ENCODE peak calls at places on chromosomes 13 and 19, in six cellular contexts. B is neural crest cell; C is NCI-H1930; X is activated naive CD8-positive, alpha-beta T cell treated with anti-CD3 and anti-CD28 coated beads, Interleukin-2, amount 50 U/mL, for 24 hours; N is activated T-cell treated with anti-CD3 and anti-CD28 coated beads, Interleukin-2, amount 50 U/mL, for 1 hour; Q is effector CD4-positive, alpha-beta T cell. M is an unnamed sample.

GRCh38 chr13:113982296-113982661 is 8.4 kb upstream of the C13orf46 start:
- DNase-seq in C (no peak), Q (no peak), N (peak), B (no peak), X (no peak), M (no peak)

GRCh38 chr19:2618611-2619010 is 83.9 kb downstream of the GNG7 start:
- DNase-seq in C (no peak), N (peak), B (no peak), X (peak), Q (peak), M (no peak)

GRCh38 chr19:43316591-43317319 is 36.7 kb upstream of the CD177 start:
- DNase-seq in N (no peak), Q (no peak), C (peak), X (no peak), B (peak), M (no peak)

GRCh38 chr13:76833465-76833864 is 52.7 kb downstream of the KCTD12 start:
- DNase-seq in X (no peak), B (no peak), C (no peak), Q (no peak), N (no peak), M (no peak)

GRCh38 chr19:13906525-13906904 is 514 bp downstream of the CC2D1A start:
- DNase-seq in B (no peak), C (no peak), Q (no peak), N (no peak), X (peak), M (no peak)

GRCh38 chr19:3366104-3366760 is at the start of gene NFIC:
- DNase-seq in N (peak), B (no peak), C (no peak), Q (no peak), X (peak), M (no peak)

GRCh38 chr19:35734273-35734672 is 8.0 kb downstream of the IGFLR1 start:
- DNase-seq in X (no peak), N (no peak), Q (no peak), C (no peak), B (no peak), M (no peak)

GRCh38 chr19:4506449-4507149 is 11.7 kb downstream of the PLIN4 start:
- DNase-seq in B (no peak), C (no peak), Q (no peak), X (peak), N (no peak), M (no peak)

GRCh38 chr13:97727991-97728390 is 225.5 kb upstream of the IPO5 start:
- DNase-seq in X (no peak), C (no peak), Q (no peak), N (no peak), B (no peak), M (no peak)

GRCh38 chr19:46033401-46033800 is 7.4 kb downstream of the IGFL4 start:
- DNase-seq in Q (no peak), X (no peak), C (no peak), N (no peak), B (no peak), M (no peak)

GRCh38 chr13:41650706-41651105 is 193.4 kb downstream of the RGCC start:
- DNase-seq in B (no peak), Q (no peak), X (no peak), C (no peak), N (no peak), M (no peak)

GRCh38 chr13:97659602-97660001 is 225.6 kb downstream of the RAP2A start:
- DNase-seq in B (no peak), X (no peak), N (no peak), C (no peak), Q (no peak), M (no peak)

GRCh38 chr19:40754611-40755247 is 3.7 kb downstream of the SNRPA start:
- DNase-seq in X (peak), N (no peak), B (no peak), C (no peak), Q (no peak), M (no peak)

GRCh38 chr19:1624458-1624857 is 19.2 kb upstream of the UQCR11 start:
- DNase-seq in X (peak), N (peak), C (peak), Q (peak), B (peak), M (no peak)

GRCh38 chr13:110868631-110869165 is 46.2 kb downstream of the ANKRD10 start:
- DNase-seq in X (no peak), C (no peak), B (no peak), N (no peak), Q (no peak), M (no peak)

GRCh38 chr19:38899447-38900219 is at the start of the genes NFKBIB and SIRT2:
- DNase-seq in N (peak), X (peak), B (peak), Q (peak), C (peak), M (peak)

GRCh38 chr13:106230450-106230849 is 305.0 kb downstream of the EFNB2 start:
- DNase-seq in Q (no peak), N (no peak), B (no peak), X (no peak), C (no peak), M (no peak)

GRCh38 chr19:10612515-10613119 is 12.7 kb upstream of the SLC44A2 start:
- DNase-seq in B (no peak), Q (no peak), N (no peak), X (no peak), C (no peak), M (no peak)

GRCh38 chr19:35741216-35741541 is 1.1 kb downstream of the IGFLR1 start:
- DNase-seq in Q (no peak), B (no peak), X (no peak), N (no peak), C (no peak), M (no peak)

GRCh38 chr13:105465251-105465650 is 1070.2 kb downstream of the EFNB2 start:
- DNase-seq in N (no peak), Q (no peak), X (no peak), C (no peak), B (no peak), M (no peak)

GRCh38 chr13:26872444-26873173 is 112.0 kb upstream of the GPR12 start:
- DNase-seq in Q (peak), B (peak), C (peak), N (peak), X (peak), M (no peak)

GRCh38 chr13:113804703-113805430 is 45.8 kb downstream of the TMEM255B start:
- DNase-seq in C (no peak), N (no peak), X (no peak), B (no peak), Q (no peak), M (no peak)

GRCh38 chr19:2500861-2501260 is 24.9 kb downstream of the GADD45B start:
- DNase-seq in C (no peak), B (no peak), N (no peak), X (no peak), Q (no peak), M (no peak)

GRCh38 chr13:22114630-22115311 is 443.9 kb downstream of the FGF9 start:
- DNase-seq in C (no peak), X (peak), B (no peak), Q (peak), N (no peak), M (no peak)

GRCh38 chr19:50380767-50381166 is 3.4 kb upstream of the POLD1 start:
- DNase-seq in X (no peak), Q (no peak), N (no peak), C (no peak), B (no peak), M (no peak)

GRCh38 chr13:62294210-62294609 is 878.6 kb upstream of the PCDH20 start:
- DNase-seq in B (no peak), C (no peak), N (no peak), Q (no peak), X (no peak), M (no peak)

GRCh38 chr19:47432499-47432898 is 13.2 kb upstream of the MEIS3 start:
- DNase-seq in Q (no peak), C (no peak), N (no peak), X (no peak), B (no peak), M (no peak)

GRCh38 chr13:20573636-20574035 is 6.7 kb downstream of the IFT88 start:
- DNase-seq in C (no peak), Q (no peak), B (no peak), N (no peak), X (no peak), M (no peak)

GRCh38 chr13:26721251-26721939 is 39.2 kb downstream of the GPR12 start:
- DNase-seq in N (peak), X (peak), B (no peak), Q (no peak), C (peak), M (no peak)

GRCh38 chr19:4099054-4099764 is 24.7 kb downstream of the MAP2K2 start:
- DNase-seq in X (no peak), C (no peak), N (no peak), B (no peak), Q (no peak), M (no peak)

GRCh38 chr13:114067886-114068722 is 64.3 kb downstream of the RASA3 start:
- DNase-seq in B (no peak), Q (peak), N (peak), C (no peak), X (peak), M (no peak)

GRCh38 chr13:58587183-58587582 is 955.6 kb downstream of the PCDH17 start:
- DNase-seq in X (no peak), C (no peak), B (no peak), Q (no peak), N (no peak), M (no peak)

GRCh38 chr19:7848779-7849457 is 18.9 kb downstream of the EVI5L start:
- DNase-seq in C (no peak), B (no peak), N (no peak), Q (no peak), X (no peak), M (no peak)

GRCh38 chr13:109670776-109671175 is 115.6 kb downstream of the IRS2 start:
- DNase-seq in N (no peak), Q (no peak), B (no peak), X (no peak), C (no peak), M (no peak)

GRCh38 chr19:49019242-49019932 is 2.5 kb upstream of the LHB start:
- DNase-seq in C (peak), N (peak), X (peak), B (peak), Q (peak), M (no peak)

GRCh38 chr19:56983148-56983547 is 136.6 kb upstream of the USP29 start:
- DNase-seq in C (no peak), Q (no peak), N (no peak), B (no peak), X (no peak), M (no peak)

GRCh38 chr19:34173145-34173956 is 1.0 kb downstream of the LSM14A start:
- DNase-seq in Q (no peak), N (no peak), B (peak), C (no peak), X (peak), M (no peak)